ENCODE peak calls at places on chromosomes 5 and 9, in four cellular contexts. One of them, this sample, is unnamed.

GRCh38 chr5:52531105-52531504 is 256.6 kb upstream of the ITGA1 start:
- DNase-seq in K562: no peak
- DNase-seq in NT2/D1: no peak
- DNase-seq in GM12878: no peak
- DNase-seq in this sample: no peak

GRCh38 chr5:79069488-79070001 is at the start of the genes BHMT2 and DMGDH:
- DNase-seq in GM12878: no peak
- DNase-seq in NT2/D1: no peak
- DNase-seq in K562: peak; percentile 11
- DNase-seq in this sample: peak; percentile 23

GRCh38 chr5:171600736-171601265 is 181.4 kb downstream of the FGF18 start:
- DNase-seq in K562: no peak
- DNase-seq in NT2/D1: no peak
- DNase-seq in GM12878: no peak
- DNase-seq in this sample: no peak

GRCh38 chr9:14616188-14616982 is 76.8 kb downstream of the ZDHHC21 start:
- DNase-seq in GM12878: no peak
- DNase-seq in K562: peak; percentile 16
- DNase-seq in NT2/D1: peak; percentile 22
- DNase-seq in this sample: peak; percentile 39

GRCh38 chr5:172772112-172772906 is 1.3 kb upstream of the DUSP1 start:
- DNase-seq in GM12878: no peak
- DNase-seq in NT2/D1: no peak
- DNase-seq in K562: peak; percentile 82
- DNase-seq in this sample: peak; percentile 92

GRCh38 chr9:134243778-134244467 is 79.6 kb upstream of the RNU6ATAC start:
- DNase-seq in NT2/D1: no peak
- DNase-seq in GM12878: peak; percentile 42
- DNase-seq in K562: no peak
- DNase-seq in this sample: no peak

GRCh38 chr9:29449294-29449693 is 1876.0 kb upstream of the C9orf72 start:
- DNase-seq in K562: no peak
- DNase-seq in GM12878: no peak
- DNase-seq in NT2/D1: no peak
- DNase-seq in this sample: no peak

GRCh38 chr9:80874276-80874675 is 815.1 kb downstream of the TLE1 start:
- DNase-seq in K562: no peak
- DNase-seq in NT2/D1: no peak
- DNase-seq in GM12878: no peak
- DNase-seq in this sample: no peak

GRCh38 chr9:89533396-89534187 is 35.7 kb upstream of the SEMA4D start:
- DNase-seq in NT2/D1: no peak
- DNase-seq in GM12878: no peak
- DNase-seq in K562: no peak
- DNase-seq in this sample: no peak

GRCh38 chr9:127940598-127940997 is 2.9 kb upstream of the DPM2 start:
- DNase-seq in NT2/D1: no peak
- DNase-seq in GM12878: no peak
- DNase-seq in K562: peak; percentile 72
- DNase-seq in this sample: no peak

GRCh38 chr9:127942152-127943010 is 4.7 kb upstream of the DPM2 start:
- DNase-seq in NT2/D1: no peak
- DNase-seq in GM12878: no peak
- DNase-seq in K562: peak; percentile 69
- DNase-seq in this sample: peak; percentile 43

GRCh38 chr9:127943011-127943662 is 5.5 kb upstream of the DPM2 start:
- DNase-seq in NT2/D1: no peak
- DNase-seq in GM12878: no peak
- DNase-seq in K562: no peak
- DNase-seq in this sample: no peak

GRCh38 chr9:127943746-127944145 is 6.1 kb upstream of the DPM2 start:
- DNase-seq in K562: peak; percentile 82
- DNase-seq in NT2/D1: peak; percentile 68
- DNase-seq in GM12878: no peak
- DNase-seq in this sample: peak; percentile 61

DNA sequence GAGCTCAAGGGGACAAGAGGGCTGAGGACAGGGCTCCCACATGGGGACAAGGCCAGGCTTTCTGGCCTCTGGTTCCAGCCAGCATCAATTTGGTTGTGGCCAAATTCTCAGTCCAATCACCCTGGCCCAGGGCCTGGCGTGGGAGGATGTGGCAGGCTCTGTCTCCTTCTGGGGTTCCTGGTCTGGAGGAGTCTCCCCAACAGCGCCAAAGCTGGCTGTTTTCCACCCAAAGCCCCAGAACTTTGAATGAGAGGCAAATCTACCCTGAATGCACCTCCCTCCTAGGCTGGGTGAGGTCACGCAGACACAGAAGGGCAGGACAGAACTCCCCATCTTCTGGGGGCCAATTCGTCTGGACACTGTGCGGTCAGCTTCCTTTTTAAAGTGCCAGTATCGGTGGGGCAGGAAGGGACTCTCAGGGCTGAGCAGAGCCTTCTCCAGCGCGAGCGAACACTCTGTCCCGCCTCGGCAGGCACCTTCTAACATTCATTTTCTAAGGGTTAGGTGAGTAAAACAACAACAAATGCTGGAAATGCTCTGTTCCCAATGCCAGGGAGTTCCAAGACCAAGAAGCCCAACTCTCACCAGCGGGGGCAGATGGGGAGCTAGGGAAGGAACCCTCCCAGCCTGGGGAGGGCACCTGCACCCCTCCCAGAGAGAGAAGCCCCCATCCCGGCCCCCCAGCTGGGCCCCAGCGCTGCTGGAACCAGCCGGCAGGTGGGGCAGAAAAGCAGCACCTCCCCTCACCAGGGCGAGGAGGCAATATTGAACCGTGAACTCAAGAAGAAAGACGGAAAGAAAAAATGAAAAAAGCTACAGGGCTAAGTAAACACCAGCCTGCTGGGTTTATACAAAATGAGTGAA is 3.6 kb upstream of the DPM2 start:
- DNase-seq in NT2/D1: no peak
- DNase-seq in GM12878: no peak
- DNase-seq in K562: peak; percentile 43
- DNase-seq in this sample: no peak
- TF ChIP-seq ZNF274 in NT2/D1: no peak
- TF ChIP-seq ZNF274 in GM12878: no peak
- TF ChIP-seq ZNF274 in K562: no peak
- TF ChIP-seq ZNF274 in this sample: no peak

GRCh38 chr9:104682642-104683041 is 11.7 kb upstream of the OR13D1 start:
- DNase-seq in K562: peak; percentile 19
- DNase-seq in NT2/D1: peak; percentile 43
- DNase-seq in GM12878: peak; percentile 7
- DNase-seq in this sample: peak; percentile 57
- TF ChIP-seq ZNF274 in K562: no peak
- TF ChIP-seq ZNF274 in NT2/D1: no peak
- TF ChIP-seq ZNF274 in GM12878: no peak
- TF ChIP-seq ZNF274 in this sample: no peak

DNA sequence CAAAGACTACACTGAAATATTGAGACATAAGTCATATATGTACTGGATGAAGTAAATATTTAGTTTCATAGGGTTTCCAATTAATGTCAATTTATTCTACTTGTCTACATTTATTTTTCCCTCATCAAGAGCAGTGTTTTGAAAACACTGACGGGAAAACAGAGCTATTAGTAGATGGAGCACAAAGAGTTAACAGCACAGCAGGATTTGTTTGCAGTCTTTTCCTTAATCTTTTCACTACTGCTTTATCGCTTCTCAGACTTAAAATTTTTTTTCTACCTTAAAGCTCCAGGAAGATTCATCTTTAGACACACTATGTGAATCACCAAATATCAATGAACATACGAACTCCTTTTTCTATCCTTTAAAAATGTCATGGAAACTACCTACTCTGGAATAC is 25.6 kb downstream of the PGGT1B start:
- DNase-seq in NT2/D1: no peak
- DNase-seq in GM12878: no peak
- DNase-seq in K562: no peak
- DNase-seq in this sample: no peak
- TF ChIP-seq ZNF274 in NT2/D1: no peak
- TF ChIP-seq ZNF274 in GM12878: no peak
- TF ChIP-seq ZNF274 in K562: no peak
- TF ChIP-seq ZNF274 in this sample: no peak

DNA sequence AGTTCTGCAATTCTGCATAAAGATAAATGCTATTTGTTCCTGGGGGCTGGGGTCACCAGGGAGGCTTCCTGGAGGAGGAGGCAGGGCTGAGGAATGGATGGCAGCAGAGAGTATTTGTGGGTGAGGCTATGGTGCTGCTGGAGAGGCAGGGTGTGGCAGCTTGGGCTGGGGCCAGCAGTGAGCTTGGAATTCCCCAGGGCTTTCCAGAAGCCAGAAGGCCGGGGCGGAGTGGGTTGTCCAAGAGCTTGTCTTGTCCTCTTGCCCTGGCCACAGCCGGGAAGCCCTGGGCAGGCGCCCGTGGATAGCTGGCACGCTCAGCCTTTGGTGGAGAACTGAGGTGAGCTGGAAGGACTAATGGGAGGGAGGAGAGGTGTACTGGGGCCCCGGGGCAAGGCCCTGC is 27.2 kb upstream of the CNOT6 start:
- DNase-seq in K562: no peak
- DNase-seq in NT2/D1: no peak
- DNase-seq in GM12878: no peak
- DNase-seq in this sample: no peak
- TF ChIP-seq ZNF274 in K562: no peak
- TF ChIP-seq ZNF274 in NT2/D1: no peak
- TF ChIP-seq ZNF274 in GM12878: no peak
- TF ChIP-seq ZNF274 in this sample: no peak

DNA sequence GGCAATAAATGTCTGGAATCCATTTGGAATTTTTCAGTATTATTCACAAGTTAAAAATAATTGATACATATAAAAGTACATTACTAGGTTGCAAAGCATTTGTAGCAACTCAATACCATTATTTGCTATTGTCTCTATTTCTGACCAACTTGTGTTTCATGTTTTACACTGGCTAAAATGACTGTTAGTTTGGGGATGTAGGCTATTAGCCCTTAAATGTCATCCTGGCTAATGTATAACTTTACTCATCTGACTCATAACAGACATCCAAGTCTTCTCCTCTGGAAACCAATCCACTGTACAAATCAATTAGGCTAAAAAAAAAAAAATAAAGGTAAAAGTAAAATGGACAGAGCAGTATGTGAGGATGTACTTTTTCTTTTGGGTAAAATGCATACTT is 20.7 kb downstream of the MEGF9 start:
- DNase-seq in GM12878: no peak
- DNase-seq in K562: no peak
- DNase-seq in NT2/D1: no peak
- DNase-seq in this sample: peak; percentile 43
- TF ChIP-seq ZNF274 in GM12878: no peak
- TF ChIP-seq ZNF274 in K562: no peak
- TF ChIP-seq ZNF274 in NT2/D1: no peak
- TF ChIP-seq ZNF274 in this sample: no peak

DNA sequence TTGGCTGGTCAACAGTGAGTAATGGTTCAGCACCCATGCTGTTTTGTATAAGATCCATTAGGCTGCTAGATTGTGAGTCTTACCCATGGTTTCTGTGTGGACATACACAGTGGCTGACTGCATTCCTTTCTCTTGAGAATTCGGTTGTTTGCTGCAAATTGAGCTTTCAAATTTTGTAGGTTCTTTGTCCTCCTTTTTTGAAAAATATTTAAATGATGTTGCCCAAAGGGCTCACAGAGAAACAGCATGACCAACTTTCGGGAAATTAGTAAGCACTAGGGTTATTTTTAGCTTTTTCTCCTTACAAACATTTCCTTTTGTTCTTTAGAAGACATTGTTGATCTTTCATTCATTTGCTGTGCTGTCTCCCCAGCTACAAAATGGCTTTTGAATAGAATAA is 79.3 kb downstream of the NLN start:
- DNase-seq in K562: no peak
- DNase-seq in NT2/D1: no peak
- DNase-seq in GM12878: no peak
- DNase-seq in this sample: no peak
- TF ChIP-seq ZNF274 in K562: no peak
- TF ChIP-seq ZNF274 in NT2/D1: no peak
- TF ChIP-seq ZNF274 in GM12878: no peak
- TF ChIP-seq ZNF274 in this sample: no peak

GRCh38 chr5:173963107-173963506 is 25.9 kb upstream of the C5orf47 start:
- DNase-seq in GM12878: no peak
- DNase-seq in NT2/D1: no peak
- DNase-seq in K562: no peak
- DNase-seq in this sample: no peak
- TF ChIP-seq ZNF274 in GM12878: no peak
- TF ChIP-seq ZNF274 in NT2/D1: no peak
- TF ChIP-seq ZNF274 in K562: no peak
- TF ChIP-seq ZNF274 in this sample: no peak

DNA sequence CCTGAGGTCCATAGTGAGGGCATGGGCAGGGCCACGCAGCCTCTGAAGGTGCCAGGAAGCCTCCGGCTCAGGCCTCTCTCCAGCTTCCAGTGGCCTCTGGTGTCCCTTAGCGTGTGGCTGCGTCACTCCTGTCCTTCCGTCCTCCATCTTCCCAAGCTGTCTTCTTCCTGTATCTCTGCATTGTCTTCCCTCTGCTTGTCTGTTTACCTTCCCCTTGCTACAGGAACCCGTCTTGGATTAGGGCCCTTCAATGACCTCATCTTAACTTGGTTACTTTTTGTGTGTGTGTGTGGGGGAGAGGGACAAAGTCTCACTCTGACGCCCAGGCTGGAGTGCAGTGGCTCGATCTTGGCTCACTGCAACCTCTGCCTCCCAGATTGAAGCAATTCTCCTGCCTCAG is 14.4 kb downstream of the ASS1 start:
- DNase-seq in GM12878: no peak
- DNase-seq in NT2/D1: no peak
- DNase-seq in K562: no peak
- DNase-seq in this sample: no peak
- TF ChIP-seq ZNF274 in GM12878: no peak
- TF ChIP-seq ZNF274 in NT2/D1: no peak
- TF ChIP-seq ZNF274 in K562: no peak
- TF ChIP-seq ZNF274 in this sample: no peak

DNA sequence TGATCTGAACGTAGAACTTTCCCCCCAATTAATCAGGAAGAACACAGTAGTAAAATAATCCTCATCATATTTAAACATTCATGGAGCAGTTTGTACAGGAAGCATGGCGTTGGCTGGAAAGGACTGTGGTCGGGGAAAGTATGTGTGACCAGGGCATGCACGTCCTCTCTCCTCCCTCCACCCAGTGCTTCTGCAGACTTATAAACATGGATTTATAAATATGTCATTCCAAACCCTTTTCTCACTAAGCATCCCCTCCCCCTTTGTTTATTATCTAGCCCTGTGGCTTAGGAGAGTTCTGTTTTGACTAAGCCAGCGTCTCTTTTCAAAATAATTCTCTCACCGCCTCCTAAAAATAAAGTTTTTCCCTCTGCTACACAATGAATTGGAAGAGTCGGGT is 70.4 kb upstream of the DAP start:
- DNase-seq in NT2/D1: no peak
- DNase-seq in K562: peak; percentile 2
- DNase-seq in GM12878: no peak
- DNase-seq in this sample: no peak
- TF ChIP-seq ZNF274 in NT2/D1: no peak
- TF ChIP-seq ZNF274 in K562: no peak
- TF ChIP-seq ZNF274 in GM12878: no peak
- TF ChIP-seq ZNF274 in this sample: no peak

This sample was measured in HepG2.